ENCODE peak calls at places on chromosomes 4 and X, in nine cellular contexts. G is ovary, L is lower leg skin, S is A549, B is testis, J is esophagus muscularis mucosa, K is sigmoid colon, Z is K562, R is Peyer's patch. Q is an unnamed sample.
A peak's percentile ranks its signal among the peaks of the same experiment; 100 is the strongest.

GRCh38 chr4:25568788-25569231 is 86.8 kb upstream of the SLC34A2 start:
- DNase-seq in G (no peak), L (no peak), S (peak; percentile 9), B (no peak), J (no peak), K (no peak), Z (no peak), R (no peak), Q (no peak)

GRCh38 chr4:42344749-42345148 is 52.5 kb upstream of the SHISA3 start:
- DNase-seq in G (no peak), L (no peak), S (no peak), B (no peak), J (no peak), K (no peak), Z (no peak), R (no peak), Q (no peak)

GRCh38 chrX:153495362-153495751 is 577 bp downstream of the BGN start:
- DNase-seq in G (peak; percentile 59), L (peak; percentile 21), S (no peak), B (no peak), J (no peak), K (no peak), Z (no peak), R (no peak), Q (no peak)

GRCh38 chr4:7103599-7104365 is 35.9 kb upstream of the GRPEL1 start:
- DNase-seq in G (peak; percentile 81), L (peak; percentile 65), S (peak; percentile 51), B (no peak), J (no peak), K (peak; percentile 91), Z (no peak), R (peak; percentile 28), Q (no peak)

GRCh38 chrX:121504148-121504547 is 456.7 kb downstream of the GLUD2 start:
- DNase-seq in G (no peak), L (no peak), S (no peak), B (no peak), J (no peak), K (no peak), Z (no peak), R (no peak), Q (no peak)

GRCh38 chr4:108571027-108571569 is 49.3 kb upstream of the RPL34 start:
- DNase-seq in G (no peak), L (no peak), S (no peak), B (no peak), J (no peak), K (no peak), Z (no peak), R (no peak), Q (no peak)

GRCh38 chr4:18736551-18736950 is 715.0 kb upstream of the LCORL start:
- DNase-seq in G (no peak), L (no peak), S (no peak), B (no peak), J (no peak), K (no peak), Z (no peak), R (no peak), Q (no peak)

GRCh38 chrX:69142688-69143239 is 22.5 kb downstream of the PJA1 start:
- DNase-seq in G (no peak), L (no peak), S (no peak), B (no peak), J (no peak), K (no peak), Z (no peak), R (no peak), Q (no peak)

GRCh38 chrX:63661676-63662075 is 123.3 kb downstream of the ARHGEF9 start:
- DNase-seq in G (no peak), L (no peak), S (no peak), B (no peak), J (no peak), K (no peak), Z (no peak), R (no peak), Q (no peak)

GRCh38 chr4:86564795-86565194 is 29.3 kb upstream of the PTPN13 start:
- DNase-seq in G (no peak), L (no peak), S (no peak), B (no peak), J (no peak), K (no peak), Z (no peak), R (no peak), Q (no peak)

GRCh38 chr4:173494013-173494970 is 35.7 kb downstream of the HAND2 start:
- DNase-seq in G (no peak), L (no peak), S (peak; percentile 80), B (peak; percentile 86), J (peak; percentile 93), K (peak; percentile 87), Z (peak; percentile 27), R (peak; percentile 55), Q (peak; percentile 43)

GRCh38 chrX:24341795-24342194 is 18.6 kb upstream of the SUPT20HL1 start:
- DNase-seq in G (no peak), L (no peak), S (no peak), B (no peak), J (no peak), K (no peak), Z (no peak), R (no peak), Q (no peak)

GRCh38 chrX:48891402-48892288 is 5.9 kb downstream of the TIMM17B start:
- DNase-seq in G (peak; percentile 86), L (peak; percentile 79), S (peak; percentile 95), B (peak; percentile 90), J (peak; percentile 95), K (peak; percentile 96), Z (peak; percentile 83), R (peak; percentile 77), Q (peak; percentile 51)
- TF ChIP-seq POLR2A in G (peak; percentile 62), L (no peak), S (peak; percentile 45), B (no peak), J (no peak), K (no peak), Z (peak; percentile 53), R (peak; percentile 15), Q (no peak)

GRCh38 chr4:185390941-185391340 is 4.8 kb downstream of the LRP2BP start:
- DNase-seq in G (no peak), L (no peak), S (no peak), B (no peak), J (no peak), K (no peak), Z (no peak), R (no peak), Q (no peak)

GRCh38 chr4:185392156-185392555 is 3.6 kb downstream of the LRP2BP start:
- DNase-seq in G (no peak), L (no peak), S (no peak), B (no peak), J (no peak), K (no peak), Z (no peak), R (no peak), Q (no peak)

GRCh38 chr4:185384061-185384460 is 11.7 kb downstream of the LRP2BP start:
- DNase-seq in G (no peak), L (no peak), S (no peak), B (no peak), J (no peak), K (no peak), Z (no peak), R (no peak), Q (no peak)

GRCh38 chr4:185384877-185385465 is 10.8 kb downstream of the LRP2BP start:
- DNase-seq in G (no peak), L (no peak), S (no peak), B (no peak), J (no peak), K (no peak), Z (peak; percentile 10), R (no peak), Q (no peak)

GRCh38 chr4:185387957-185388356 is 7.8 kb downstream of the LRP2BP start:
- DNase-seq in G (no peak), L (no peak), S (no peak), B (no peak), J (no peak), K (no peak), Z (no peak), R (no peak), Q (no peak)
- TF ChIP-seq POLR2A in G (no peak), L (no peak), S (no peak), B (no peak), J (no peak), K (no peak), Z (no peak), R (no peak), Q (no peak)

DNA sequence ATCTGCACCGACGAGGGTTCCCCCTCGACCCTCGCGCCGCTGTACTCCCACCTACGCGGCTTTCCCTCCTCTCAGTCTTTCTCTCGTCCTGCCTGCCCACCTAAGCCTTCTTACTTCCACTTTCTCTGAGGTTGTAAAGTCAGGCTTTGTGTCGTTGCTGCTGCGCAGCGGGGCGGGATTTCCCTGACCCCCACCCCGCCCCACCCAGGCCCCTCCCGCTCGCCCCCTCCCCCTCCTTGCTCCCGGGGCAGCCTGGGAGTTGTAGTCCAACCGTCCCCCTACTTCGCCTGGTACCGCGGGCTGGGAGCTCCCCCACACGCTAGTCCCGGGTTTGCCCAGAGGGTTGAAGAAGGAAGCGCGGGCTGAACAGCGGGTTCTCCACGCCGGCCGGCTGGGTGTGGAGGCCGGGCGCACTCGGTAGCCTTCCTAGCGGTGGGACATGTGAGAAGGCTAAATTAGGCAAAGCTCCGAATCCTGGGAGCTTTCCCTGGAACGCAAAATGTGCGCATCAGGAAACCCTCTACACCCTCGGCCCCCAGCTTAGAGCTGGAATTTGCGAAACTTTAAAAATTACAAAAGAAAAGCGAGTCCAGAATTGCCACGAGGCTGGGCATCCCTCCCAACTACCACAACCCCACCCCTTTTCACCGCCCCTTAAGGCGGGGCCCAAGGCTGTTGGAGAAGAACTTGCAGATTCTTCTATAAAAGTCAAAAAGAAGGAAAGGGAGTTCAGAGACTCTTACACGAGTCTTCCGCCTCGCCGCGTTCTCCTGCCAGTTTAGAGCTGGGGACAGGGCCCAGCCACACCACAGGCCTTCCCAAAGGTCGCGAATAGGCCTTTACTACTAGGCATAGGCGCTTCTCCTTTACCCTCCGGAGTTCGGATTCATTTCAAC is at the start of gene ATP11C:
- DNase-seq in G (peak; percentile 85), L (peak; percentile 71), S (peak; percentile 89), B (peak; percentile 82), J (peak; percentile 93), K (peak; percentile 94), Z (peak; percentile 83), R (peak; percentile 79), Q (peak; percentile 49)
- TF ChIP-seq POLR2A in G (peak; percentile 39), L (no peak), S (peak; percentile 89), B (no peak), J (no peak), K (peak; percentile 52), Z (peak; percentile 76), R (peak; percentile 70), Q (peak; percentile 78)

GRCh38 chrX:103685396-103685795 is 1.1 kb downstream of the MORF4L2 start:
- DNase-seq in G (no peak), L (no peak), S (peak; percentile 12), B (no peak), J (no peak), K (no peak), Z (peak; percentile 16), R (no peak), Q (no peak)

GRCh38 chrX:103686199-103687072 is at the start of gene MORF4L2:
- DNase-seq in G (peak; percentile 87), L (peak; percentile 94), S (peak; percentile 99), B (peak; percentile 94), J (peak; percentile 97), K (peak; percentile 98), Z (peak; percentile 84), R (peak; percentile 86), Q (peak; percentile 49)

GRCh38 chrX:103688949-103689348 is 2.5 kb upstream of the MORF4L2 start:
- DNase-seq in G (no peak), L (no peak), S (peak; percentile 28), B (no peak), J (no peak), K (no peak), Z (no peak), R (no peak), Q (no peak)

GRCh38 chrX:103687696-103688191 is 1.2 kb upstream of the MORF4L2 start:
- DNase-seq in G (peak; percentile 84), L (peak; percentile 53), S (peak; percentile 85), B (peak; percentile 78), J (no peak), K (peak; percentile 82), Z (peak; percentile 48), R (peak; percentile 47), Q (peak; percentile 14)

GRCh38 chrX:103687073-103687695 is 685 bp upstream of the MORF4L2 start:
- DNase-seq in G (peak; percentile 92), L (peak; percentile 83), S (peak; percentile 86), B (peak; percentile 90), J (peak; percentile 96), K (peak; percentile 95), Z (peak; percentile 77), R (peak; percentile 89), Q (peak; percentile 30)
- TF ChIP-seq POLR2A in G (peak; percentile 53), L (no peak), S (peak; percentile 63), B (peak; percentile 10), J (no peak), K (no peak), Z (peak; percentile 47), R (peak; percentile 23), Q (peak; percentile 52)